ENCODE peak calls at places on chromosomes 6 and 20, in nine cellular contexts. K is psoas muscle, X is brain microvascular endothelial cell, G is AG04449, Z is GM23338, A is mucosa of descending colon, Q is coronary artery, W is nephron progenitor cell, J is foreskin keratinocyte. B is an unnamed sample.

GRCh38 chr20:2713285-2713684 is 20.7 kb downstream of the EBF4 start:
- DNase-seq in J (no peak), Q (no peak), Z (peak; percentile 66), X (no peak), W (no peak), G (no peak), A (no peak), K (no peak), B (no peak)

GRCh38 chr6:91717094-91717493 is 1130.2 kb upstream of the MAP3K7 start:
- DNase-seq in Z (no peak), X (no peak), K (no peak), J (no peak), A (no peak), G (no peak), Q (no peak), W (no peak), B (no peak)

GRCh38 chr6:127177030-127177928 is 58.8 kb downstream of the RSPO3 start:
- DNase-seq in Z (no peak), Q (no peak), J (no peak), K (no peak), X (no peak), G (peak; percentile 75), W (no peak), A (no peak), B (no peak)

GRCh38 chr6:100084301-100085161 is 90.5 kb upstream of the MCHR2 start:
- DNase-seq in J (no peak), K (no peak), A (no peak), X (no peak), W (no peak), G (no peak), Z (no peak), Q (no peak), B (no peak)

GRCh38 chr6:31794294-31794865 is 1.2 kb downstream of the VARS1 start:
- DNase-seq in K (no peak), W (no peak), G (no peak), X (peak; percentile 19), J (no peak), Z (peak; percentile 35), Q (no peak), A (no peak), B (no peak)

GRCh38 chr6:143564484-143565017 is 53.0 kb upstream of the FUCA2 start:
- DNase-seq in X (no peak), A (no peak), K (no peak), W (no peak), Q (no peak), J (no peak), G (no peak), Z (no peak), B (no peak)

GRCh38 chr6:163620670-163621330 is 206.3 kb downstream of the QKI start:
- DNase-seq in G (no peak), W (no peak), Q (no peak), K (no peak), J (no peak), Z (no peak), A (no peak), X (peak; percentile 3), B (no peak)

GRCh38 chr6:46637145-46637544 is 15.5 kb downstream of the CYP39A1 start:
- DNase-seq in X (no peak), Q (no peak), J (peak; percentile 94), K (no peak), W (no peak), G (no peak), A (no peak), Z (no peak), B (no peak)

GRCh38 chr6:150541587-150541986 is 58.1 kb upstream of the PLEKHG1 start:
- DNase-seq in A (no peak), K (no peak), Z (no peak), J (no peak), X (no peak), W (no peak), G (no peak), Q (no peak), B (no peak)

GRCh38 chr6:84696181-84696580 is 68.2 kb downstream of the TBX18 start:
- DNase-seq in Z (no peak), K (no peak), G (no peak), X (no peak), W (no peak), J (no peak), A (no peak), Q (no peak), B (no peak)

GRCh38 chr6:89582669-89583325 is 55.8 kb downstream of the LYRM2 start:
- DNase-seq in Z (no peak), K (no peak), X (no peak), J (peak; percentile 5), G (no peak), Q (no peak), W (no peak), A (no peak), B (no peak)

GRCh38 chr6:39665871-39666270 is 59.3 kb downstream of the KIF6 start:
- DNase-seq in G (no peak), Z (no peak), K (no peak), W (no peak), J (no peak), A (no peak), Q (no peak), X (no peak), B (no peak)

GRCh38 chr6:9360881-9361280 is 925.5 kb upstream of the SLC35B3 start:
- DNase-seq in A (no peak), K (no peak), X (no peak), Q (no peak), W (no peak), J (peak; percentile 9), G (no peak), Z (no peak), B (peak; percentile 1)

GRCh38 chr20:19688031-19688806 is 69.8 kb upstream of the RIN2 start:
- DNase-seq in J (peak; percentile 93), W (peak; percentile 54), A (peak; percentile 69), X (peak; percentile 90), G (peak; percentile 76), Z (peak; percentile 77), K (peak; percentile 76), Q (peak; percentile 84), B (peak; percentile 80)

DNA sequence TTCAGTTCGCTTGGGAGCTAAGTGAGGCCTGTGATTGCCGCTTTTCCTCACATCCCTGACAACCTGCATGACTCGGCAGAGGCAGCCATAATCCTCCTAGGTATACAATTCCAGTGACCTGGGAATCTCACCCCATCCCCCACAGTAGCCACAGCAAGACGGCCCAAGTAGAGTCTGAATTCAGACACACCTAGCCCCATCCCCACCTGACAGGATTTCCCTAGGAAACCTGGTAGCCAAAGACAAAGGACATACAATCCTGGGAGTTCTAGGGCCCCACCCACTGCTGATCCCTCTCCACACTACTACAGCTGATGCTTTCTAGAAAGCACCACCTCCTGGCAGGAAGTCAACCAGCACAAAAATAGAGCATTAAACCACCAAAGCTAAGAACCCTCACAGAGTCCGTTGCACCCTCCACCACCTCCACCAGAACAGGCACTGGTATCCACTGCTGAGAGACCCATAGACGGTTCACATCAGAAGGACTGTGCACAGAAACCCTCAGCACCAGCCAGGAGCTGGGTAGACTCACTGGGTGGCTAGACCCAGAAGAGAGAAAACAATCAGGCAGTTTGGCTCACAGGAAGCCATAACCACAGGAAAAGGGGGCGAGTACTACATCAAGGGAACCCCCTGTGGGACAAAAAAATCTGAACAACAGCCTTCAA is 17.9 kb upstream of the RUNX2 start:
- DNase-seq in A (no peak), K (no peak), Q (no peak), G (no peak), W (no peak), Z (peak; percentile 51), X (no peak), J (no peak), B (no peak)
- TF ChIP-seq CTCF in A (no peak), K (no peak), Q (no peak), G (no peak), W (no peak), Z (peak; percentile 18), X (peak; percentile 15), J (no peak), B (no peak)

GRCh38 chr6:51511081-51511480 is 576.3 kb downstream of the PKHD1 start:
- DNase-seq in K (no peak), Z (no peak), W (no peak), Q (no peak), A (no peak), J (peak; percentile 28), X (no peak), G (no peak), B (no peak)

GRCh38 chr6:51509597-51509996 is 577.8 kb downstream of the PKHD1 start:
- DNase-seq in Q (no peak), X (no peak), W (no peak), A (no peak), Z (no peak), J (no peak), G (no peak), K (no peak), B (no peak)

GRCh38 chr6:51513891-51514290 is 573.5 kb downstream of the PKHD1 start:
- DNase-seq in W (peak; percentile 19), Z (no peak), J (peak; percentile 60), Q (no peak), G (no peak), X (no peak), K (no peak), A (no peak), B (peak; percentile 68)

GRCh38 chr6:51514396-51515051 is 572.9 kb downstream of the PKHD1 start:
- DNase-seq in J (peak; percentile 98), K (no peak), Q (no peak), Z (no peak), X (no peak), G (no peak), W (no peak), A (no peak), B (peak; percentile 74)

GRCh38 chr6:51515052-51515402 is 572.4 kb downstream of the PKHD1 start:
- DNase-seq in W (no peak), K (no peak), J (no peak), Z (no peak), X (no peak), G (no peak), Q (no peak), A (no peak), B (no peak)
- TF ChIP-seq CTCF in W (no peak), K (no peak), J (peak; percentile 75), Z (peak; percentile 27), X (peak; percentile 14), G (no peak), Q (no peak), A (no peak), B (no peak)

DNA sequence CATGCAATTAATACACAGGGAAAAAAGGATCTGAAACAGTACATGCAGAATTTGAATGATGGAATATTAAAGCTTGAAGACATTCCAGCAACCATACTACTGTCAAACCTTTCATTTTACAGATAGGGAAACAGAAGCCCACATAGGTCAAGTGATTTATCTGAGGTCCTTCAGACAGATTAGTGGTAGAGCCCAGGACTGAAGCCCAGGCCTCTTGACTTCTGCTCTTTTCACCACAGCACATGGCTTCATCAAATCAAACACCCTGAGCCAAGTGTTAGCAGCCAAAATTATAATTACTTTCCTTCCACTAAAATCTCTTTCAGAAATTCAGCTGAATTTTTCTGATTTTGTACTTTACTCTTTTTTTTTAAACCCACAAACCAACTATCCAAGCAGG is 435.6 kb upstream of the RUNX2 start:
- DNase-seq in W (no peak), K (no peak), A (no peak), G (no peak), X (no peak), Z (no peak), J (no peak), Q (no peak), B (no peak)
- TF ChIP-seq CTCF in W (no peak), K (no peak), A (no peak), G (no peak), X (no peak), Z (no peak), J (no peak), Q (no peak), B (no peak)

GRCh38 chr20:5328228-5328627 is 11.5 kb upstream of the PROKR2 start:
- DNase-seq in J (no peak), Z (no peak), X (no peak), W (no peak), A (no peak), Q (no peak), G (no peak), K (no peak), B (no peak)

GRCh38 chr20:5331340-5331739 is 14.6 kb upstream of the PROKR2 start:
- DNase-seq in Z (no peak), K (no peak), A (no peak), J (no peak), X (no peak), W (no peak), Q (no peak), G (no peak), B (no peak)
- TF ChIP-seq CTCF in Z (no peak), K (no peak), A (no peak), J (no peak), X (no peak), W (no peak), Q (no peak), G (no peak), B (no peak)